ENCODE peak calls at places on chromosome 21, in eight cellular contexts. P is B cell; V is activated CD8-positive, alpha-beta memory T cell treated with anti-CD3 and anti-CD28 coated beads, Interleukin-2, amount 50 U/mL, for 48 hours; L is WTC11; E is RWPE1; B is sigmoid colon; G is psoas muscle; R is NCI-H524 treated with DMSO at 0.1 percent for 48 hours. D is an unnamed sample.
A peak's percentile ranks its signal among the peaks of the same experiment; 100 is the strongest.

GRCh38 chr21:35219719-35220118 is 170.6 kb upstream of the RUNX1 start:
- DNase-seq in R (no peak), P (no peak), E (no peak), L (no peak), G (no peak), V (no peak), B (no peak), D (no peak)

GRCh38 chr21:24445517-24445916 is 1161.8 kb downstream of the MRPL39 start:
- DNase-seq in P (no peak), B (no peak), E (no peak), L (no peak), G (no peak), R (no peak), V (no peak), D (no peak)

GRCh38 chr21:42097860-42098259 is 26.7 kb downstream of the UMODL1 start:
- DNase-seq in B (no peak), V (no peak), R (no peak), P (no peak), E (peak; percentile 93), G (no peak), L (no peak), D (no peak)

GRCh38 chr21:36499578-36500471 is 19.9 kb upstream of the CLDN14 start:
- DNase-seq in V (no peak), G (peak; percentile 62), B (no peak), E (peak; percentile 42), L (no peak), R (no peak), P (no peak), D (no peak)

GRCh38 chr21:26226724-26227123 is 56.2 kb upstream of the APP start:
- DNase-seq in R (no peak), B (no peak), L (no peak), P (no peak), G (no peak), E (no peak), V (no peak), D (no peak)

GRCh38 chr21:33412832-33413519 is 9.8 kb downstream of the IFNGR2 start:
- DNase-seq in L (no peak), B (no peak), P (no peak), R (no peak), G (no peak), V (no peak), E (no peak), D (no peak)

GRCh38 chr21:31543191-31543590 is 116.3 kb upstream of the SOD1 start:
- DNase-seq in L (no peak), E (no peak), B (no peak), P (no peak), R (no peak), G (peak; percentile 26), V (no peak), D (no peak)

GRCh38 chr21:44969965-44970755 is 30.3 kb downstream of the SLX9 start:
- DNase-seq in V (no peak), G (no peak), E (no peak), L (no peak), B (peak; percentile 77), R (no peak), P (no peak), D (no peak)

GRCh38 chr21:44800971-44801467 is 601 bp downstream of the UBE2G2 start:
- DNase-seq in G (no peak), B (no peak), P (peak; percentile 47), R (no peak), V (no peak), E (peak; percentile 59), L (no peak), D (no peak)